ENCODE peak calls at places on chromosomes 6 and 20, in six cellular contexts. X is mesendoderm, B is tibial artery, N is stomach, U is small intestine, S is A549. D is an unnamed sample.

GRCh38 chr6:42166444-42167141 is 6.6 kb upstream of the GUCA1A start:
- DNase-seq in N (peak), X (peak), B (peak), U (peak), S (peak), D (no peak)

GRCh38 chr20:63911171-63911570 is 16.2 kb downstream of the DNAJC5 start:
- DNase-seq in N (peak), S (no peak), B (no peak), X (no peak), U (peak), D (peak)

GRCh38 chr6:15246217-15247211 is 645 bp downstream of the JARID2 start:
- DNase-seq in S (no peak), U (no peak), B (no peak), X (no peak), N (no peak), D (no peak)

GRCh38 chr20:3987296-3987695 is 28.1 kb downstream of the RNF24 start:
- DNase-seq in U (no peak), S (no peak), N (no peak), B (no peak), X (no peak), D (no peak)

GRCh38 chr6:165109011-165109410 is 200.4 kb downstream of the C6orf118 start:
- DNase-seq in S (no peak), U (no peak), X (no peak), N (no peak), B (no peak), D (no peak)

GRCh38 chr6:43499028-43499815 is 10.9 kb downstream of the LRRC73 start:
- DNase-seq in S (no peak), X (no peak), N (no peak), U (no peak), B (no peak), D (no peak)

GRCh38 chr6:35494161-35494563 is 2.7 kb downstream of the TEAD3 start:
- DNase-seq in U (no peak), B (no peak), N (no peak), X (no peak), S (no peak), D (no peak)

GRCh38 chr6:20696676-20697075 is 162.4 kb downstream of the CDKAL1 start:
- DNase-seq in B (no peak), X (no peak), U (no peak), N (no peak), S (no peak), D (no peak)

GRCh38 chr6:21426841-21427490 is 166.6 kb upstream of the SOX4 start:
- DNase-seq in U (peak), X (no peak), B (no peak), S (peak), N (no peak), D (no peak)

GRCh38 chr6:31402324-31403282 is 792 bp upstream of the MICA start:
- DNase-seq in U (peak), X (peak), S (no peak), N (peak), B (no peak), D (peak)

GRCh38 chr20:22346716-22347115 is 237.7 kb downstream of the FOXA2 start:
- DNase-seq in U (no peak), S (no peak), X (no peak), B (no peak), N (no peak), D (no peak)

GRCh38 chr6:132919476-132919875 is 105.1 kb downstream of the RPS12 start:
- DNase-seq in B (peak), X (no peak), S (peak), U (peak), N (peak), D (peak)

GRCh38 chr6:67277312-67277711 is 1357.8 kb upstream of the ADGRB3 start:
- DNase-seq in S (no peak), U (no peak), B (no peak), N (no peak), X (no peak), D (no peak)

GRCh38 chr6:26613201-26613600 is 16.4 kb downstream of the ABT1 start:
- DNase-seq in U (no peak), S (no peak), X (peak), N (no peak), B (no peak), D (no peak)

GRCh38 chr20:64146301-64146935 is 17.8 kb upstream of the MYT1 start:
- DNase-seq in X (no peak), S (no peak), N (no peak), B (peak), U (no peak), D (no peak)

GRCh38 chr6:70474751-70475150 is 61.4 kb downstream of the FAM135A start:
- DNase-seq in S (no peak), N (no peak), B (no peak), U (no peak), X (peak), D (no peak)

GRCh38 chr20:17510548-17510947 is 20.6 kb downstream of the BFSP1 start:
- DNase-seq in N (no peak), X (no peak), U (no peak), B (no peak), S (no peak), D (no peak)

GRCh38 chr6:68728124-68728523 is 93.0 kb downstream of the ADGRB3 start:
- DNase-seq in B (no peak), N (no peak), S (no peak), X (no peak), U (no peak), D (no peak)

GRCh38 chr6:168060521-168060931 is 18.5 kb downstream of the FRMD1 start:
- DNase-seq in U (peak), X (peak), N (peak), S (peak), B (peak), D (peak)

GRCh38 chr6:89928604-89929003 is 34.3 kb downstream of the GJA10 start:
- DNase-seq in X (no peak), N (no peak), S (no peak), B (no peak), U (no peak), D (no peak)

GRCh38 chr6:56664007-56664406 is 21.3 kb upstream of the DST start:
- DNase-seq in N (no peak), S (no peak), X (no peak), U (no peak), B (no peak), D (no peak)

DNA sequence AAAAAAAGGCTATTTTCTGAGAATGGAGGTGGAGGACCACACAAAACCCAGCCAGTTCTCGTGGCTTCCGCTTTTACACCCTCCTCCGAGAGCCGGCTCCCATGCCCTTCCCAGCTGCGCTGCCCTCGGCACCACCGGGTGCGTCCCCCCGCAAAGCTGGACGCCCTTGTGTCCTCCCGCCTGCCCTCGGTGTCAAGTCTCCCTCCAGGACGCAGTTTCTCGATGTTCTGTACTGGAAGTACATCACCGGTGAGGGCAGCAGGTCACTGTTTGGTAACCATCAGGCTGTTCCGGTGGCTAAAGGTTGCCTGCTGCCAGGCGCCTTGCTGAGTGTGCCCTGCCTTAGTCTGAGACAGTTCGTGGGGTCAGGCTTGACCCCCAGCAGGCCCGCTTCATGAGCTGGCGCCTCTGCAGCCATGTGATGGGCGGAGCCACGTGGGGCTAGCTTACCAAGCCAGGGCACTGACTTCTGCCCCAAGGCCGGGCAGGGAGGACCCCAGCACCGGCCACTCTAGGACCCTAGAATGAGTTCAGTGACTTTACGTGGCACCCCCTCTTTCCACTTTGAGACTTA is 34.6 kb downstream of the RREB1 start:
- DNase-seq in B (no peak), X (no peak), S (no peak), N (no peak), U (no peak), D (no peak)
- H3K27ac ChIP-seq in B (peak), X (no peak), S (peak), N (peak), U (peak), D (no peak)

GRCh38 chr6:86256615-86257187 is 614.0 kb upstream of the SYNCRIP start:
- DNase-seq in B (no peak), N (no peak), S (no peak), X (no peak), U (no peak), D (no peak)

GRCh38 chr6:86251106-86251505 is 608.4 kb upstream of the SYNCRIP start:
- DNase-seq in U (no peak), N (no peak), S (no peak), X (no peak), B (no peak), D (no peak)

GRCh38 chr6:86255973-86256372 is 613.3 kb upstream of the SYNCRIP start:
- DNase-seq in N (no peak), B (no peak), S (no peak), X (no peak), U (no peak), D (no peak)
- H3K27ac ChIP-seq in N (no peak), B (no peak), S (no peak), X (no peak), U (no peak), D (no peak)

GRCh38 chr6:139240161-139241010 is 51.4 kb downstream of the TXLNB start:
- DNase-seq in X (no peak), S (no peak), B (no peak), U (peak), N (peak), D (no peak)
- H3K27ac ChIP-seq in X (no peak), S (no peak), B (peak), U (no peak), N (no peak), D (no peak)

GRCh38 chr6:125101656-125102055 is 51.9 kb upstream of the TPD52L1 start:
- DNase-seq in X (no peak), B (no peak), U (no peak), N (no peak), S (no peak), D (no peak)

GRCh38 chr6:125099211-125100017 is 54.2 kb upstream of the TPD52L1 start:
- DNase-seq in B (peak), N (peak), S (peak), U (peak), X (peak), D (peak)

GRCh38 chr6:125100018-125100652 is 53.4 kb upstream of the TPD52L1 start:
- DNase-seq in S (no peak), U (no peak), X (no peak), N (no peak), B (no peak), D (no peak)

GRCh38 chr6:125102411-125102810 is 51.2 kb upstream of the TPD52L1 start:
- DNase-seq in U (no peak), N (no peak), S (no peak), X (no peak), B (no peak), D (no peak)

DNA sequence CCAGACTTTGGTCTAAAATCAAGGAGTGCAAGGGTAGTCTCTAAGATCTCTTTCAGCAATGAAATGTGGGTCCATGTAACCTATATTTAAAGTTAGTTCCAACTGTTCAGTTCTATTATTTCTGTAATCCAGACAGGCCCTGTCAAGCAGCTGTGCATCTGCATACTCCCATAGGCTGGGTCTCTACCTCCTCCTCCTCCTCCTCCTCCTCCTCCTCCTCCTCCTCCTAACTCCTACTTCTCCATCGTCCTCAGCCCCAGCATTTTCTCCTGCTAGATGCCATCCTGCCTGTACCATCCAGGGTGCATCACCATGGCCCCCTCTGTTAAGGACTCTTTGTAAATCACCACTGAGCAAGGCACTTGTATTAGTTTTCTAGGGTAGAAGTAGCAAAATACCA is 52.4 kb upstream of the TPD52L1 start:
- DNase-seq in S (no peak), B (no peak), N (no peak), U (no peak), X (no peak), D (no peak)
- H3K27ac ChIP-seq in S (peak), B (peak), N (peak), U (no peak), X (no peak), D (peak)